ENCODE peak calls at places on chromosomes 5 and 9, in four cellular contexts. S is GM06990, R is right atrium auricular region, U is tibial nerve. B is an unnamed sample.

GRCh38 chr5:142342128-142342981 is 17.5 kb upstream of the SPRY4 start:
- DNase-seq in R (no peak), S (no peak), U (no peak), B (no peak)

GRCh38 chr9:15485836-15486678 is 24.7 kb downstream of the PSIP1 start:
- DNase-seq in S (no peak), U (peak; percentile 12), R (no peak), B (no peak)

GRCh38 chr9:30688801-30689200 is 1695.6 kb upstream of the ACO1 start:
- DNase-seq in U (no peak), R (no peak), S (no peak), B (no peak)

GRCh38 chr5:135997936-135998335 is 30.9 kb upstream of the TGFBI start:
- DNase-seq in U (no peak), R (no peak), S (no peak), B (no peak)

GRCh38 chr5:27316283-27316675 is 277.9 kb upstream of the CDH9 start:
- DNase-seq in U (no peak), S (no peak), R (no peak), B (no peak)

GRCh38 chr9:26870292-26870691 is 22.3 kb downstream of the CAAP1 start:
- DNase-seq in R (no peak), U (no peak), S (no peak), B (no peak)

GRCh38 chr5:8184455-8185063 is 315.6 kb downstream of the MTRR start:
- DNase-seq in S (no peak), R (no peak), U (no peak), B (peak; percentile 4)

GRCh38 chr9:100521282-100521681 is 48.3 kb downstream of the TMEFF1 start:
- DNase-seq in U (no peak), S (no peak), R (no peak), B (no peak)

GRCh38 chr5:76602094-76602726 is 21.0 kb downstream of the F2RL2 start:
- DNase-seq in U (no peak), S (no peak), R (no peak), B (no peak)
- TF ChIP-seq CTCF in U (no peak), S (peak; percentile 19), R (no peak), B (peak; percentile 19)

GRCh38 chr9:124452326-124452725 is 2.1 kb downstream of the ADGRD2 start:
- DNase-seq in R (no peak), U (no peak), S (no peak), B (no peak)

GRCh38 chr9:124450241-124450924 is at the start of gene ADGRD2:
- DNase-seq in R (no peak), U (no peak), S (no peak), B (no peak)

GRCh38 chr9:124452841-124453585 is 2.8 kb downstream of the ADGRD2 start:
- DNase-seq in S (no peak), U (no peak), R (no peak), B (no peak)

GRCh38 chr9:124449381-124450151 is 685 bp upstream of the ADGRD2 start:
- DNase-seq in S (no peak), R (no peak), U (no peak), B (no peak)

GRCh38 chr9:124450931-124451661 is 845 bp downstream of the ADGRD2 start:
- DNase-seq in U (no peak), S (no peak), R (no peak), B (no peak)
- H3K4me3 ChIP-seq in U (no peak overlapping the region), S (no peak overlapping the region), R (no peak overlapping the region), B (no peak overlapping the region)

GRCh38 chr5:173786296-173787187 is 101.6 kb upstream of the CPEB4 start:
- DNase-seq in R (no peak), U (no peak), S (peak; percentile 49), B (peak; percentile 53)
- TF ChIP-seq CTCF in R (no peak), U (no peak), S (peak; percentile 97), B (peak; percentile 99)

GRCh38 chr5:40679071-40679997 is at the start of gene PTGER4:
- DNase-seq in U (peak; percentile 88), S (peak; percentile 76), R (peak; percentile 92), B (no peak)

GRCh38 chr5:40675396-40676133 is 4.2 kb upstream of the PTGER4 start:
- DNase-seq in R (no peak), S (no peak), U (no peak), B (no peak)

GRCh38 chr5:40678021-40678939 is 1.4 kb upstream of the PTGER4 start:
- DNase-seq in R (no peak), S (no peak), U (no peak), B (no peak)

GRCh38 chr5:40676643-40677333 is 2.9 kb upstream of the PTGER4 start:
- DNase-seq in U (no peak), S (no peak), R (no peak), B (no peak)

GRCh38 chr5:40677456-40677855 is 2.3 kb upstream of the PTGER4 start:
- DNase-seq in S (no peak), U (no peak), R (no peak), B (no peak)
- H3K4me3 ChIP-seq in S (no peak overlapping the region), U (no peak overlapping the region), R (no peak overlapping the region), B (no peak overlapping the region)

B was measured in GM12864.